ENCODE peak calls at places on chromosomes 4 and X, in five cellular contexts. One of them, this sample, is unnamed.

GRCh38 chrX:30308263-30309138 is 689 bp downstream of the NR0B1 start:
- DNase-seq in right atrium auricular region: no peak
- DNase-seq in cerebellum: no peak
- DNase-seq in SK-N-SH: peak; percentile 26
- DNase-seq in EH: peak; percentile 3
- DNase-seq in this sample: no peak

GRCh38 chr4:60729194-60729593 is 470.9 kb upstream of the ADGRL3 start:
- DNase-seq in SK-N-SH: no peak
- DNase-seq in cerebellum: no peak
- DNase-seq in right atrium auricular region: no peak
- DNase-seq in EH: peak; percentile 58
- DNase-seq in this sample: peak; percentile 70

GRCh38 chr4:94826206-94826605 is 68.5 kb downstream of the BMPR1B start:
- DNase-seq in EH: no peak
- DNase-seq in SK-N-SH: no peak
- DNase-seq in cerebellum: no peak
- DNase-seq in right atrium auricular region: no peak
- DNase-seq in this sample: no peak

GRCh38 chrX:68914337-68914989 is 85.6 kb downstream of the EFNB1 start:
- DNase-seq in SK-N-SH: no peak
- DNase-seq in cerebellum: no peak
- DNase-seq in right atrium auricular region: no peak
- DNase-seq in EH: no peak
- DNase-seq in this sample: no peak

GRCh38 chr4:148015468-148015867 is 283.6 kb downstream of the ARHGAP10 start:
- DNase-seq in right atrium auricular region: no peak
- DNase-seq in EH: no peak
- DNase-seq in cerebellum: no peak
- DNase-seq in SK-N-SH: no peak
- DNase-seq in this sample: no peak

GRCh38 chr4:13966241-13967195 is 339.0 kb upstream of the BOD1L1 start:
- DNase-seq in EH: peak; percentile 90
- DNase-seq in SK-N-SH: no peak
- DNase-seq in right atrium auricular region: no peak
- DNase-seq in cerebellum: no peak
- DNase-seq in this sample: peak; percentile 72

GRCh38 chr4:38514465-38515146 is 149.4 kb upstream of the KLF3 start:
- DNase-seq in SK-N-SH: no peak
- DNase-seq in EH: no peak
- DNase-seq in right atrium auricular region: no peak
- DNase-seq in cerebellum: no peak
- DNase-seq in this sample: no peak

GRCh38 chr4:128663325-128663724 is 146.2 kb upstream of the JADE1 start:
- DNase-seq in cerebellum: no peak
- DNase-seq in right atrium auricular region: no peak
- DNase-seq in SK-N-SH: no peak
- DNase-seq in EH: no peak
- DNase-seq in this sample: no peak

GRCh38 chrX:110514498-110514897 is 155.8 kb downstream of the RTL9 start:
- DNase-seq in SK-N-SH: no peak
- DNase-seq in right atrium auricular region: no peak
- DNase-seq in EH: no peak
- DNase-seq in cerebellum: no peak
- DNase-seq in this sample: no peak

GRCh38 chr4:135838889-135839288 is 1637.3 kb upstream of the PABPC4L start:
- DNase-seq in right atrium auricular region: no peak
- DNase-seq in EH: no peak
- DNase-seq in cerebellum: no peak
- DNase-seq in SK-N-SH: no peak
- DNase-seq in this sample: peak; percentile 34

GRCh38 chr4:80484707-80485106 is 149.2 kb downstream of the CFAP299 start:
- DNase-seq in EH: peak; percentile 32
- DNase-seq in right atrium auricular region: no peak
- DNase-seq in SK-N-SH: no peak
- DNase-seq in cerebellum: no peak
- DNase-seq in this sample: no peak

GRCh38 chr4:184937030-184937710 is 81.1 kb upstream of the HELT start:
- DNase-seq in EH: no peak
- DNase-seq in SK-N-SH: no peak
- DNase-seq in cerebellum: no peak
- DNase-seq in right atrium auricular region: no peak
- DNase-seq in this sample: no peak

GRCh38 chr4:2135083-2135482 is 76.0 kb downstream of the NAT8L start:
- DNase-seq in cerebellum: peak; percentile 36
- DNase-seq in EH: peak; percentile 58
- DNase-seq in SK-N-SH: peak; percentile 49
- DNase-seq in right atrium auricular region: no peak
- DNase-seq in this sample: no peak

GRCh38 chr4:53510981-53511380 is 80.3 kb downstream of the LNX1 start:
- DNase-seq in right atrium auricular region: no peak
- DNase-seq in cerebellum: no peak
- DNase-seq in EH: no peak
- DNase-seq in SK-N-SH: no peak
- DNase-seq in this sample: no peak

GRCh38 chrX:374566-374965 is 12.1 kb downstream of the PPP2R3B start:
- DNase-seq in SK-N-SH: peak; percentile 55
- DNase-seq in right atrium auricular region: no peak
- DNase-seq in cerebellum: no peak
- DNase-seq in EH: peak; percentile 37
- DNase-seq in this sample: no peak

GRCh38 chrX:17588303-17588702 is 149.0 kb upstream of the SCML1 start:
- DNase-seq in cerebellum: no peak
- DNase-seq in right atrium auricular region: no peak
- DNase-seq in SK-N-SH: no peak
- DNase-seq in EH: peak; percentile 24
- DNase-seq in this sample: peak; percentile 30

GRCh38 chr4:179583221-179583620 is 2141.0 kb upstream of the AGA start:
- DNase-seq in EH: no peak
- DNase-seq in cerebellum: no peak
- DNase-seq in right atrium auricular region: no peak
- DNase-seq in SK-N-SH: no peak
- DNase-seq in this sample: no peak

GRCh38 chrX:21766101-21766500 is 8.2 kb upstream of the SMPX start:
- DNase-seq in right atrium auricular region: no peak
- DNase-seq in cerebellum: no peak
- DNase-seq in EH: no peak
- DNase-seq in SK-N-SH: no peak
- DNase-seq in this sample: peak; percentile 32

GRCh38 chr4:1406946-1407656 is 859 bp upstream of the NKX1-1 start:
- DNase-seq in EH: no peak
- DNase-seq in SK-N-SH: peak; percentile 42
- DNase-seq in right atrium auricular region: peak; percentile 28
- DNase-seq in cerebellum: no peak
- DNase-seq in this sample: no peak

GRCh38 chrX:40976971-40977370 is 108.3 kb upstream of the USP9X start:
- DNase-seq in cerebellum: no peak
- DNase-seq in right atrium auricular region: no peak
- DNase-seq in EH: peak; percentile 10
- DNase-seq in SK-N-SH: no peak
- DNase-seq in this sample: peak; percentile 66

GRCh38 chrX:11331788-11332187 is 38.6 kb downstream of the AMELX start:
- DNase-seq in SK-N-SH: no peak
- DNase-seq in right atrium auricular region: no peak
- DNase-seq in EH: no peak
- DNase-seq in cerebellum: no peak
- DNase-seq in this sample: no peak

GRCh38 chr4:41361831-41362646 is 105.3 kb downstream of the UCHL1 start:
- DNase-seq in EH: peak; percentile 63
- DNase-seq in right atrium auricular region: no peak
- DNase-seq in cerebellum: peak; percentile 48
- DNase-seq in SK-N-SH: peak; percentile 39
- DNase-seq in this sample: peak; percentile 25

GRCh38 chrX:25555521-25555920 is 539.8 kb upstream of the ARX start:
- DNase-seq in EH: no peak
- DNase-seq in SK-N-SH: no peak
- DNase-seq in right atrium auricular region: no peak
- DNase-seq in cerebellum: no peak
- DNase-seq in this sample: no peak

GRCh38 chrX:151680805-151681204 is 14.5 kb upstream of the PRRG3 start:
- DNase-seq in right atrium auricular region: no peak
- DNase-seq in SK-N-SH: peak; percentile 49
- DNase-seq in EH: peak; percentile 30
- DNase-seq in cerebellum: no peak
- DNase-seq in this sample: peak; percentile 68

GRCh38 chr4:8495803-8496202 is 55.2 kb downstream of the TRMT44 start:
- DNase-seq in cerebellum: no peak
- DNase-seq in SK-N-SH: no peak
- DNase-seq in EH: peak; percentile 13
- DNase-seq in right atrium auricular region: no peak
- DNase-seq in this sample: no peak

GRCh38 chr4:69894221-69894620 is 34.3 kb upstream of the SULT1E1 start:
- DNase-seq in right atrium auricular region: no peak
- DNase-seq in SK-N-SH: no peak
- DNase-seq in cerebellum: no peak
- DNase-seq in EH: no peak
- DNase-seq in this sample: no peak

GRCh38 chr4:20354120-20354519 is 102.4 kb downstream of the SLIT2 start:
- DNase-seq in right atrium auricular region: no peak
- DNase-seq in EH: no peak
- DNase-seq in SK-N-SH: no peak
- DNase-seq in cerebellum: no peak
- DNase-seq in this sample: no peak

GRCh38 chr4:108396900-108397299 is 223.5 kb upstream of the RPL34 start:
- DNase-seq in SK-N-SH: no peak
- DNase-seq in right atrium auricular region: no peak
- DNase-seq in cerebellum: no peak
- DNase-seq in EH: no peak
- DNase-seq in this sample: no peak

GRCh38 chrX:45172890-45173289 is 27.8 kb downstream of the DIPK2B start:
- DNase-seq in SK-N-SH: no peak
- DNase-seq in cerebellum: peak; percentile 43
- DNase-seq in EH: peak; percentile 7
- DNase-seq in right atrium auricular region: no peak
- DNase-seq in this sample: peak; percentile 90

GRCh38 chr4:48247878-48248558 is 21.6 kb downstream of the TEC start:
- DNase-seq in EH: no peak
- DNase-seq in SK-N-SH: no peak
- DNase-seq in cerebellum: no peak
- DNase-seq in right atrium auricular region: no peak
- DNase-seq in this sample: no peak

GRCh38 chrX:109974906-109975655 is 27.8 kb upstream of the TMEM164 start:
- DNase-seq in EH: peak; percentile 3
- DNase-seq in SK-N-SH: no peak
- DNase-seq in cerebellum: no peak
- DNase-seq in right atrium auricular region: no peak
- DNase-seq in this sample: peak; percentile 3

GRCh38 chrX:110280954-110281353 is 36.9 kb downstream of the AMMECR1 start:
- DNase-seq in EH: peak; percentile 85
- DNase-seq in cerebellum: no peak
- DNase-seq in SK-N-SH: no peak
- DNase-seq in right atrium auricular region: no peak
- DNase-seq in this sample: peak; percentile 39

GRCh38 chr4:168162604-168163003 is 70.3 kb downstream of the ANXA10 start:
- DNase-seq in SK-N-SH: no peak
- DNase-seq in EH: peak; percentile 19
- DNase-seq in cerebellum: no peak
- DNase-seq in right atrium auricular region: no peak
- DNase-seq in this sample: no peak

GRCh38 chr4:2596153-2596552 is 59.7 kb downstream of the FAM193A start:
- DNase-seq in right atrium auricular region: no peak
- DNase-seq in SK-N-SH: no peak
- DNase-seq in EH: no peak
- DNase-seq in cerebellum: no peak
- DNase-seq in this sample: no peak

GRCh38 chr4:26410385-26411293 is 79.6 kb downstream of the CCKAR start:
- DNase-seq in EH: peak; percentile 72
- DNase-seq in right atrium auricular region: no peak
- DNase-seq in SK-N-SH: peak; percentile 40
- DNase-seq in cerebellum: peak; percentile 60
- DNase-seq in this sample: peak; percentile 76

GRCh38 chr4:17681921-17682566 is 67.6 kb downstream of the MED28 start:
- DNase-seq in cerebellum: no peak
- DNase-seq in right atrium auricular region: no peak
- DNase-seq in SK-N-SH: no peak
- DNase-seq in EH: no peak
- DNase-seq in this sample: no peak

GRCh38 chrX:31420711-31421151 is 348.9 kb upstream of the FTHL17 start:
- DNase-seq in EH: peak; percentile 38
- DNase-seq in SK-N-SH: no peak
- DNase-seq in cerebellum: no peak
- DNase-seq in right atrium auricular region: no peak
- DNase-seq in this sample: no peak

GRCh38 chrX:50704987-50705386 is 109.0 kb downstream of the SHROOM4 start:
- DNase-seq in EH: peak; percentile 25
- DNase-seq in right atrium auricular region: no peak
- DNase-seq in cerebellum: no peak
- DNase-seq in SK-N-SH: no peak
- DNase-seq in this sample: no peak

GRCh38 chrX:131985526-131986049 is 37.5 kb upstream of the STK26 start:
- DNase-seq in SK-N-SH: no peak
- DNase-seq in EH: no peak
- DNase-seq in right atrium auricular region: no peak
- DNase-seq in cerebellum: no peak
- DNase-seq in this sample: no peak